ENCODE peak calls at places on chromosomes 12 and 14, in seven cellular contexts. N is H9, B is IMR-90, H is neuronal stem cell, U is trophoblast cell, Q is mesenchymal stem cell, O is H1. M is an unnamed sample.

GRCh38 chr12:19477071-19477470 is 37.8 kb downstream of the AEBP2 start:
- DNase-seq in B (no peak), Q (no peak), N (no peak), H (no peak), O (no peak), U (no peak), M (no peak)

GRCh38 chr12:114769634-114770033 is 85.7 kb upstream of the TBX3 start:
- DNase-seq in O (no peak), U (peak), B (no peak), H (no peak), Q (peak), N (no peak), M (no peak)

GRCh38 chr12:60269611-60270269 is 673.9 kb downstream of the SLC16A7 start:
- DNase-seq in Q (no peak), B (no peak), O (no peak), N (no peak), H (no peak), U (no peak), M (no peak)

GRCh38 chr14:53450871-53451270 is 297.7 kb upstream of the DDHD1 start:
- DNase-seq in H (no peak), Q (no peak), B (no peak), U (no peak), N (no peak), O (no peak), M (no peak)

GRCh38 chr12:108849653-108850052 is 7.7 kb downstream of the SSH1 start:
- DNase-seq in B (no peak), N (no peak), U (no peak), Q (no peak), O (no peak), H (no peak), M (no peak)

GRCh38 chr14:80477388-80478160 is 266.3 kb upstream of the DIO2 start:
- DNase-seq in B (peak), U (no peak), N (no peak), H (no peak), Q (no peak), O (no peak), M (no peak)

GRCh38 chr14:57834001-57834598 is 31.8 kb downstream of the SLC35F4 start:
- DNase-seq in U (no peak), H (no peak), B (no peak), Q (no peak), O (no peak), N (no peak), M (no peak)

GRCh38 chr12:68374315-68374982 is 42.3 kb upstream of the MDM1 start:
- DNase-seq in N (no peak), B (no peak), H (no peak), Q (no peak), O (no peak), U (peak), M (no peak)

GRCh38 chr12:29759950-29760349 is 23.8 kb downstream of the TMTC1 start:
- DNase-seq in Q (no peak), B (no peak), U (no peak), O (no peak), H (no peak), N (no peak), M (no peak)

GRCh38 chr12:29768372-29768771 is 15.4 kb downstream of the TMTC1 start:
- DNase-seq in O (no peak), U (no peak), H (no peak), Q (no peak), N (no peak), B (no peak), M (no peak)

GRCh38 chr12:29756741-29757390 is 26.9 kb downstream of the TMTC1 start:
- DNase-seq in H (no peak), O (no peak), Q (no peak), B (peak), U (no peak), N (no peak), M (no peak)

GRCh38 chr12:29763301-29763683 is 20.4 kb downstream of the TMTC1 start:
- DNase-seq in O (no peak), Q (peak), H (no peak), U (no peak), N (no peak), B (no peak), M (no peak)

GRCh38 chr12:29762637-29763300 is 21.0 kb downstream of the TMTC1 start:
- DNase-seq in H (no peak), U (no peak), O (no peak), B (no peak), Q (no peak), N (no peak), M (no peak)
- H3K23ac ChIP-seq in H (no peak), U (peak), O (no peak), B (no peak), Q (peak), N (no peak), M (peak)

DNA sequence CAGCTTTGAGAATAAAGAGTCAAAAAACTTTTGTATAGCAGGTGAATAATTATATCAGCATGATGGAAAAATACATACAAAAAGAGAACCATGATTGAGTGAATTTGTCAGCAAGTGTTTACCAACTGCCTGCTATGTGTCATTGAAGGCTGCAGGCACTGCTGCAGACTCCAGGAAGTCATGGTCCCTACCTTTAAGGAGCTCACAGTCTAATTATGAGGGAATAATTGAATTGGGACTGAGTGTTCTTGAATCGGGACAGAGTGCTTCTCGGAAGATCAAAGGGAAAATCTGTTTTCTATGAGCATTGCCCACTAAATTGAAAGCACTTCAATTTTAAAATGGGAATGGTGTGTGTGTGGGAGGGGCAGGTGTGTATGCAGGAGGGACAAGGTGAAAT is 9.5 kb downstream of the OR10AD1 start:
- DNase-seq in U (no peak), B (no peak), O (no peak), H (no peak), N (no peak), Q (no peak), M (no peak)
- H2AK5ac ChIP-seq in U (no peak), B (no peak), O (no peak), H (no peak), N (no peak), Q (no peak), M (no peak)

GRCh38 chr12:2540535-2540941 is 254.2 kb upstream of the FKBP4 start:
- DNase-seq in Q (no peak), O (no peak), H (no peak), U (no peak), N (no peak), B (no peak), M (peak)
- H4K8ac ChIP-seq in Q (no peak), O (no peak), H (no peak), U (no peak), N (no peak), B (no peak), M (no peak)

GRCh38 chr12:41364211-41364610 is 176.1 kb downstream of the PDZRN4 start:
- DNase-seq in N (no peak), H (no peak), O (no peak), Q (no peak), B (no peak), U (no peak), M (no peak)

GRCh38 chr12:41365653-41366131 is 177.6 kb downstream of the PDZRN4 start:
- DNase-seq in Q (no peak), O (no peak), B (no peak), U (no peak), H (no peak), N (no peak), M (peak)

GRCh38 chr12:41362511-41362910 is 174.4 kb downstream of the PDZRN4 start:
- DNase-seq in H (no peak), Q (no peak), U (no peak), B (no peak), O (no peak), N (no peak), M (no peak)

DNA sequence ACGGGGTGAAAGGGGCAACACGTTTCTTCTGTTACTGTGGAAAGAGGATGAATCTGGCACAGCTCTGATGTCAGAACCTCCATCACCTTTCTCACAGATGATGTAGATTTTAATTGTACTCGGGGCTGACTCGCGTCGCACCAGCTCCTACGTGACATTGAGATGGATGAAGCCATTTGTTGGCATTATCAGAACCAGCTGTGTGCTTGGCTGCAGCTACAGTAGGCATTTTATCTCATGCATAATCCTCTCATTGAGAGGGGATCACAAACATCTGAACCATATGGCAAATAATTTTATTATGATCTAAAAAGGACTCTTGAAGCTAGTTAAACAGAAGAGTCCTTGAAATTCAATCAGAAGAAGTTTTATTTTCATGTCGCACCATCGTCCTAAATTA is 173.7 kb downstream of the PDZRN4 start:
- DNase-seq in B (no peak), H (no peak), N (no peak), O (no peak), Q (no peak), U (no peak), M (peak)
- H3K23ac ChIP-seq in B (no peak), H (no peak), N (no peak), O (no peak), Q (no peak), U (no peak), M (no peak)

DNA sequence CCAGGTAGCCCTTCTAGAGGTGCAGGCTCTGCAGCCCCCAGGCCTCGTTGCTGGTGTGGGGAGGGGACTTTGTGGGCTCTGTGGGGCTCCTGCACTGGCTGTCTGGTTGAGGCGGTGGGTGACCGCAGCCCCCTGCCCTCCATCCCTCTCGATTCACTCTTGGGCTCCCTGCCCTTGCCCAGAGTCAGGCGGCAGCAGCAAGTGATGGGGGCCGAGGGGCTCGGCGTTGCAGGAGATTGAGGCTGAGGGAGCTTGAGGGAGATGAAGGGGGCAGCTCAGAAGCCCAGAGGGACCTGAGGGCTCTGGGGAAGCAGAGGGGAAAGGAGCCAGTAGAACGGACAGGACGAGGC is 9.5 kb upstream of the LRTM2 start:
- DNase-seq in N (no peak), Q (no peak), O (no peak), B (no peak), H (no peak), U (no peak), M (no peak)
- H2AK5ac ChIP-seq in N (no peak), Q (no peak), O (no peak), B (no peak), H (peak), U (no peak), M (no peak)

GRCh38 chr14:70685480-70686197 is 43.9 kb downstream of the TTC9 start:
- DNase-seq in H (no peak), B (peak), N (peak), U (no peak), Q (no peak), O (no peak), M (peak)
- H4K8ac ChIP-seq in H (no peak), B (no peak), N (no peak), U (no peak), Q (no peak), O (no peak), M (no peak)